ENCODE peak calls at places on chromosome 11, in eight cellular contexts. One of them, this sample, is unnamed.

GRCh38 chr11:73578786-73579185 is 19.1 kb downstream of the FAM168A start:
- DNase-seq in GM06990: peak; percentile 28
- DNase-seq in mucosa of descending colon: no peak
- DNase-seq in heart left ventricle: no peak
- DNase-seq in right lobe of liver: no peak
- DNase-seq in fibroblast of pulmonary artery: no peak
- DNase-seq in endothelial cell: no peak
- DNase-seq in lower lobe of right lung: no peak
- DNase-seq in this sample: no peak

GRCh38 chr11:132790466-132790865 is 741.8 kb downstream of the OPCML start:
- DNase-seq in GM06990: no peak
- DNase-seq in mucosa of descending colon: no peak
- DNase-seq in heart left ventricle: no peak
- DNase-seq in right lobe of liver: no peak
- DNase-seq in fibroblast of pulmonary artery: no peak
- DNase-seq in endothelial cell: no peak
- DNase-seq in lower lobe of right lung: no peak
- DNase-seq in this sample: no peak

GRCh38 chr11:120778692-120779490 is 245.0 kb upstream of the TBCEL start:
- DNase-seq in GM06990: no peak
- DNase-seq in mucosa of descending colon: no peak
- DNase-seq in heart left ventricle: no peak
- DNase-seq in right lobe of liver: no peak
- DNase-seq in fibroblast of pulmonary artery: no peak
- DNase-seq in endothelial cell: no peak
- DNase-seq in lower lobe of right lung: no peak
- DNase-seq in this sample: no peak

GRCh38 chr11:128048121-128048520 is 539.2 kb downstream of the ETS1 start:
- DNase-seq in GM06990: no peak
- DNase-seq in mucosa of descending colon: no peak
- DNase-seq in heart left ventricle: no peak
- DNase-seq in right lobe of liver: no peak
- DNase-seq in fibroblast of pulmonary artery: no peak
- DNase-seq in endothelial cell: no peak
- DNase-seq in lower lobe of right lung: no peak
- DNase-seq in this sample: no peak

GRCh38 chr11:67082071-67082791 is 25.6 kb downstream of the RHOD start:
- DNase-seq in GM06990: no peak
- DNase-seq in mucosa of descending colon: peak; percentile 14
- DNase-seq in heart left ventricle: no peak
- DNase-seq in right lobe of liver: no peak
- DNase-seq in fibroblast of pulmonary artery: peak; percentile 11
- DNase-seq in endothelial cell: no peak
- DNase-seq in lower lobe of right lung: no peak
- DNase-seq in this sample: no peak

GRCh38 chr11:134610116-134610910 is 198.3 kb upstream of the B3GAT1 start:
- DNase-seq in GM06990: no peak
- DNase-seq in mucosa of descending colon: no peak
- DNase-seq in heart left ventricle: no peak
- DNase-seq in right lobe of liver: no peak
- DNase-seq in fibroblast of pulmonary artery: no peak
- DNase-seq in endothelial cell: no peak
- DNase-seq in lower lobe of right lung: no peak
- DNase-seq in this sample: no peak

GRCh38 chr11:27234043-27234668 is 128.9 kb downstream of the CCDC34 start:
- DNase-seq in GM06990: peak; percentile 71
- DNase-seq in mucosa of descending colon: peak; percentile 58
- DNase-seq in heart left ventricle: peak; percentile 21
- DNase-seq in right lobe of liver: no peak
- DNase-seq in fibroblast of pulmonary artery: peak; percentile 86
- DNase-seq in endothelial cell: no peak
- DNase-seq in lower lobe of right lung: no peak
- DNase-seq in this sample: peak; percentile 83

GRCh38 chr11:50246699-50247098 is 214.0 kb downstream of the OR4C45 start:
- DNase-seq in GM06990: no peak
- DNase-seq in mucosa of descending colon: no peak
- DNase-seq in heart left ventricle: no peak
- DNase-seq in right lobe of liver: no peak
- DNase-seq in fibroblast of pulmonary artery: no peak
- DNase-seq in endothelial cell: no peak
- DNase-seq in lower lobe of right lung: no peak
- DNase-seq in this sample: no peak

GRCh38 chr11:77200351-77200750 is 72.3 kb downstream of the MYO7A start:
- DNase-seq in GM06990: no peak
- DNase-seq in mucosa of descending colon: no peak
- DNase-seq in heart left ventricle: no peak
- DNase-seq in right lobe of liver: no peak
- DNase-seq in fibroblast of pulmonary artery: no peak
- DNase-seq in endothelial cell: no peak
- DNase-seq in lower lobe of right lung: no peak
- DNase-seq in this sample: no peak

GRCh38 chr11:33936745-33937612 is 45.1 kb upstream of the LMO2 start:
- DNase-seq in GM06990: no peak
- DNase-seq in mucosa of descending colon: peak; percentile 12
- DNase-seq in heart left ventricle: peak; percentile 73
- DNase-seq in right lobe of liver: peak; percentile 55
- DNase-seq in fibroblast of pulmonary artery: peak; percentile 69
- DNase-seq in endothelial cell: peak; percentile 45
- DNase-seq in lower lobe of right lung: no peak
- DNase-seq in this sample: peak; percentile 61

DNA sequence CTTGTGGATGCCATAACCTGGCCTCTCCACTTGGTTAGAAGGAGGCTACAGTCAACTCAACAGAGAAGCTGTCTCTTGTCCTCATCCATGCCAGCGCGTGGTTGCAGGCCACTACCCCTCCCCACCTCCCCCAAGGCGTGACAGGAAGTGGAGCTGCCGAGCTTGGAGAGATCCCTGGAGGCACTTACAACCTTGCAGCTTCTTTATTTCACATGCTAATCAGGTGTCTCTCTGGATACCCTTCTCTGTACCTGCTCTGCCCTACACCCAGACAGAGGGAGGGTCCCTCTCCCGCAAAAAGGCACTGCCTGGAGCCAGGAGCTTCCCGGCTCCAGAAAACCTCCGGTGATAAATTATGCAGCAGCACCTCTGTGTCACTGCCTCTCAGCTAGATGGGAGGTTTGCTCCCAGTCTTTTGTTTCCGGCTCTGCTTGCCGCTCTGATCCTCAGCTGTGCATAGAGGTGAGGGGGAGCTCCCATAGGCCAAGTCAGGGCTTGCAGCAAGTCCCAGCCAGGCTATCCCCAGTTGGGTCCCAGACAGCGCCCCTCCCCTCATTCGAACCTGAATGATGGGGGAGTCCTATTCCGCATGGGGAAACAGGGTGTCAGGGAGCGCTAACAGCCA is 5.7 kb downstream of the LRP4 start:
- DNase-seq in GM06990: no peak
- DNase-seq in mucosa of descending colon: peak; percentile 37
- DNase-seq in heart left ventricle: no peak
- DNase-seq in right lobe of liver: no peak
- DNase-seq in fibroblast of pulmonary artery: no peak
- DNase-seq in endothelial cell: peak; percentile 27
- DNase-seq in lower lobe of right lung: no peak
- DNase-seq in this sample: peak; percentile 47
- TF ChIP-seq CTCF in GM06990: no peak
- TF ChIP-seq CTCF in mucosa of descending colon: no peak
- TF ChIP-seq CTCF in heart left ventricle: no peak
- TF ChIP-seq CTCF in right lobe of liver: no peak
- TF ChIP-seq CTCF in fibroblast of pulmonary artery: no peak
- TF ChIP-seq CTCF in endothelial cell: no peak
- TF ChIP-seq CTCF in lower lobe of right lung: no peak
- TF ChIP-seq CTCF in this sample: no peak

DNA sequence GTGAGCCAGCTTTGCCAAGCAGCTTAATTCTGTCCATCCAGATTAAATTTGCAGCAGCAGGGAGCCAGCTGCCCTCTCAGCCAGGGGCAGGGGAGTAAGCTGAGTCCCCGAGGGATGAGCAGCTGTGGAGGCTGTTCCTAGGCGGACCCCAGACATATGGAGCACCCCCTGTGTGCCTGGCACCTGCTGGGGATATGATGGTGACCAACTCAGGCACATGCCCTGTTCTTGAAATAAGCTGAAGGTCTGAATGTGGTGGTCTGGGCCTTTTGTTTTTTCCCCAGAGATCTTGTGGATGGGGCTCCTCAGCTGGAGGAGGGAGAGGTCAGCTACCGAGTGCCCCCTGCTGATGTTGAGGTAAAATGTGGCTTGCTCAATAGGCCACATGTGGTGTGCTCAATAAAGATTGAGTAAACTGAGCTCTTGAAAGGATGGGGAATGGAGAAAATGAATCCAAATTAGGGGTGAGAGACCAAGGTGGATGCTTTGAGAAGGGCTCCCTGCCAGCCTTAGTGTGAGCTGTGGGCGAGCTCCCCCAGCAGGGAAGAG is 103.3 kb upstream of the NNMT start:
- DNase-seq in GM06990: no peak
- DNase-seq in mucosa of descending colon: no peak
- DNase-seq in heart left ventricle: no peak
- DNase-seq in right lobe of liver: no peak
- DNase-seq in fibroblast of pulmonary artery: no peak
- DNase-seq in endothelial cell: no peak
- DNase-seq in lower lobe of right lung: no peak
- DNase-seq in this sample: no peak
- TF ChIP-seq CTCF in GM06990: no peak
- TF ChIP-seq CTCF in mucosa of descending colon: no peak
- TF ChIP-seq CTCF in heart left ventricle: no peak
- TF ChIP-seq CTCF in right lobe of liver: no peak
- TF ChIP-seq CTCF in fibroblast of pulmonary artery: no peak
- TF ChIP-seq CTCF in endothelial cell: no peak
- TF ChIP-seq CTCF in lower lobe of right lung: no peak
- TF ChIP-seq CTCF in this sample: no peak

GRCh38 chr11:843818-844692 is 1.4 kb downstream of the TSPAN4 start:
- DNase-seq in GM06990: no peak
- DNase-seq in mucosa of descending colon: peak; percentile 79
- DNase-seq in heart left ventricle: peak; percentile 97
- DNase-seq in right lobe of liver: peak; percentile 91
- DNase-seq in fibroblast of pulmonary artery: peak; percentile 98
- DNase-seq in endothelial cell: peak; percentile 77
- DNase-seq in lower lobe of right lung: peak; percentile 96
- DNase-seq in this sample: peak; percentile 71
- TF ChIP-seq CTCF in GM06990: no peak
- TF ChIP-seq CTCF in mucosa of descending colon: no peak
- TF ChIP-seq CTCF in heart left ventricle: no peak
- TF ChIP-seq CTCF in right lobe of liver: no peak
- TF ChIP-seq CTCF in fibroblast of pulmonary artery: no peak
- TF ChIP-seq CTCF in endothelial cell: no peak
- TF ChIP-seq CTCF in lower lobe of right lung: no peak
- TF ChIP-seq CTCF in this sample: peak; percentile 11

GRCh38 chr11:59776210-59777066 is 21.3 kb downstream of the STX3 start:
- DNase-seq in GM06990: no peak
- DNase-seq in mucosa of descending colon: peak; percentile 57
- DNase-seq in heart left ventricle: no peak
- DNase-seq in right lobe of liver: no peak
- DNase-seq in fibroblast of pulmonary artery: peak; percentile 65
- DNase-seq in endothelial cell: no peak
- DNase-seq in lower lobe of right lung: no peak
- DNase-seq in this sample: peak; percentile 97

GRCh38 chr11:59778122-59778521 is 22.9 kb downstream of the STX3 start:
- DNase-seq in GM06990: no peak
- DNase-seq in mucosa of descending colon: peak; percentile 68
- DNase-seq in heart left ventricle: no peak
- DNase-seq in right lobe of liver: no peak
- DNase-seq in fibroblast of pulmonary artery: no peak
- DNase-seq in endothelial cell: no peak
- DNase-seq in lower lobe of right lung: no peak
- DNase-seq in this sample: no peak

GRCh38 chr11:59777104-59777503 is 21.9 kb downstream of the STX3 start:
- DNase-seq in GM06990: no peak
- DNase-seq in mucosa of descending colon: no peak
- DNase-seq in heart left ventricle: no peak
- DNase-seq in right lobe of liver: no peak
- DNase-seq in fibroblast of pulmonary artery: no peak
- DNase-seq in endothelial cell: no peak
- DNase-seq in lower lobe of right lung: no peak
- DNase-seq in this sample: no peak

GRCh38 chr11:59782080-59782479 is 26.9 kb downstream of the STX3 start:
- DNase-seq in GM06990: no peak
- DNase-seq in mucosa of descending colon: no peak
- DNase-seq in heart left ventricle: no peak
- DNase-seq in right lobe of liver: no peak
- DNase-seq in fibroblast of pulmonary artery: no peak
- DNase-seq in endothelial cell: no peak
- DNase-seq in lower lobe of right lung: no peak
- DNase-seq in this sample: no peak

DNA sequence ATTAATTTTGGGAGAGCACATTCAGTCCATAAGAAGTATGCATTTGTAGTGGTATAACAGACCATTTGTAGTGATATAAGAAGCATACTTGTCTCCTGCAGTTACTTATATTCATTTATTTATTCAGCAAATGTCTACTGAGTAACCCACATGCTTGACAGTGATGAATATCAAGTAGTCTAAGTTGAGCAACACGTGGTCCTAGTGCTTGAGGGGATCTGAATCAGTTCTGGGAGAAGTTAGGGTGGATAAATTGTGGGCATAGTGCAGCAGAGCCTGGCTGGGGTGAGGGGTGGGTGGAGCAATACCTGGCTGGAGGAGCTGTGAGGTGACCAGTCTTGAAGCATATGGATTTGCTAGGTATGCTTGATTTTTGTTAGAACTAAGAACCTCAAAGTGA is 24.3 kb downstream of the STX3 start:
- DNase-seq in GM06990: no peak
- DNase-seq in mucosa of descending colon: no peak
- DNase-seq in heart left ventricle: no peak
- DNase-seq in right lobe of liver: no peak
- DNase-seq in fibroblast of pulmonary artery: no peak
- DNase-seq in endothelial cell: no peak
- DNase-seq in lower lobe of right lung: no peak
- DNase-seq in this sample: peak; percentile 49
- TF ChIP-seq CTCF in GM06990: no peak
- TF ChIP-seq CTCF in mucosa of descending colon: no peak
- TF ChIP-seq CTCF in heart left ventricle: no peak
- TF ChIP-seq CTCF in right lobe of liver: no peak
- TF ChIP-seq CTCF in fibroblast of pulmonary artery: no peak
- TF ChIP-seq CTCF in endothelial cell: no peak
- TF ChIP-seq CTCF in lower lobe of right lung: no peak
- TF ChIP-seq CTCF in this sample: no peak

GRCh38 chr11:61460986-61461385 is 31.1 kb downstream of the SDHAF2 start:
- DNase-seq in GM06990: no peak
- DNase-seq in mucosa of descending colon: no peak
- DNase-seq in heart left ventricle: no peak
- DNase-seq in right lobe of liver: no peak
- DNase-seq in fibroblast of pulmonary artery: no peak
- DNase-seq in endothelial cell: no peak
- DNase-seq in lower lobe of right lung: no peak
- DNase-seq in this sample: no peak
- TF ChIP-seq CTCF in GM06990: no peak
- TF ChIP-seq CTCF in mucosa of descending colon: no peak
- TF ChIP-seq CTCF in heart left ventricle: no peak
- TF ChIP-seq CTCF in right lobe of liver: peak; percentile 6
- TF ChIP-seq CTCF in fibroblast of pulmonary artery: no peak
- TF ChIP-seq CTCF in endothelial cell: no peak
- TF ChIP-seq CTCF in lower lobe of right lung: no peak
- TF ChIP-seq CTCF in this sample: no peak

DNA sequence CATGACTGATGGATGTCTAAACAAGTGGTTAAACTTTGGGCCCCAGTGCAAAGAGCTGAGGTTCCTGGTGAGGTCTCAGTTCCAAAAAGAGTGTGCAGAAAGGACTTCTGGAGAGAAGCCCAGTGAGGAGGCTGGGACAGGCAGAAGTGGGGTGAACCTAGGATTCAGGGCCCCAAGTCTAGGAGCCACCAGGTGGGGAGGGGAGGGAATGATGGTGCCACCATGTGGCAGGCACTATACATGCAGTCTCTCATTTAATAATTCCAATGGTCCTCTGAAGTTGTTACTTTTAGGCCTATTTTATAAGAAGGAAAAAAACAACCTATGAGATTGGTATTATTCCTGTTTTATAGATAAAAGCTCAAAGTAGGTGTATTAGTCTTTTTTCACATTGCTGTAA is 102.0 kb downstream of the INSC start:
- DNase-seq in GM06990: no peak
- DNase-seq in mucosa of descending colon: no peak
- DNase-seq in heart left ventricle: no peak
- DNase-seq in right lobe of liver: no peak
- DNase-seq in fibroblast of pulmonary artery: no peak
- DNase-seq in endothelial cell: no peak
- DNase-seq in lower lobe of right lung: no peak
- DNase-seq in this sample: peak; percentile 17
- TF ChIP-seq CTCF in GM06990: peak; percentile 74
- TF ChIP-seq CTCF in mucosa of descending colon: no peak
- TF ChIP-seq CTCF in heart left ventricle: no peak
- TF ChIP-seq CTCF in right lobe of liver: peak; percentile 34
- TF ChIP-seq CTCF in fibroblast of pulmonary artery: peak; percentile 44
- TF ChIP-seq CTCF in endothelial cell: peak; percentile 65
- TF ChIP-seq CTCF in lower lobe of right lung: no peak
- TF ChIP-seq CTCF in this sample: peak; percentile 61